ENCODE peak calls at places on chromosomes 5 and 9, in nine cellular contexts. R is RWPE1, L is transverse colon, C is vagina, I is fibroblast of lung, M is GM13976, G is foreskin keratinocyte, Q is fibroblast of the aortic adventitia, N is lower leg skin. U is an unnamed sample.

GRCh38 chr5:58284886-58285285 is 175.0 kb downstream of the PLK2 start:
- DNase-seq in R (no peak), L (no peak), C (no peak), I (no peak), M (no peak), G (no peak), Q (no peak), N (no peak), U (no peak)

GRCh38 chr5:139443766-139444473 is 4.6 kb upstream of the DNAJC18 start:
- DNase-seq in R (peak; percentile 83), L (no peak), C (no peak), I (peak; percentile 23), M (no peak), G (peak; percentile 82), Q (peak; percentile 66), N (no peak), U (no peak)

GRCh38 chr5:5342784-5343183 is 79.7 kb upstream of the ICE1 start:
- DNase-seq in R (peak; percentile 31), L (no peak), C (no peak), I (peak; percentile 36), M (no peak), G (peak; percentile 60), Q (peak; percentile 70), N (no peak), U (no peak)

GRCh38 chr9:7534211-7534935 is 265.2 kb downstream of the DMAC1 start:
- DNase-seq in R (no peak), L (no peak), C (no peak), I (no peak), M (no peak), G (no peak), Q (no peak), N (no peak), U (no peak)

GRCh38 chr9:5518937-5519319 is 8.6 kb downstream of the PDCD1LG2 start:
- DNase-seq in R (no peak), L (no peak), C (no peak), I (no peak), M (no peak), G (no peak), Q (no peak), N (no peak), U (no peak)

GRCh38 chr5:169511708-169512107 is 71.9 kb upstream of the SPDL1 start:
- DNase-seq in R (no peak), L (no peak), C (no peak), I (no peak), M (no peak), G (no peak), Q (no peak), N (no peak), U (no peak)

GRCh38 chr9:134059188-134059641 is 8.6 kb downstream of the BRD3 start:
- DNase-seq in R (no peak), L (peak; percentile 6), C (no peak), I (no peak), M (no peak), G (no peak), Q (no peak), N (no peak), U (no peak)

GRCh38 chr5:112245616-112246015 is 173.5 kb downstream of the EPB41L4A start:
- DNase-seq in R (no peak), L (no peak), C (no peak), I (no peak), M (no peak), G (peak; percentile 35), Q (no peak), N (no peak), U (no peak)

GRCh38 chr9:85742630-85742928 is 825 bp upstream of the AGTPBP1 start:
- DNase-seq in R (peak; percentile 44), L (no peak), C (no peak), I (peak; percentile 78), M (no peak), G (peak; percentile 72), Q (peak; percentile 63), N (no peak), U (no peak)

GRCh38 chr5:73565969-73566547 is 515 bp downstream of the UTP15 start:
- DNase-seq in R (no peak), L (no peak), C (no peak), I (no peak), M (no peak), G (no peak), Q (no peak), N (no peak), U (no peak)

GRCh38 chr5:21802869-21803490 is 1050.2 kb downstream of the CDH12 start:
- DNase-seq in R (peak; percentile 42), L (no peak), C (no peak), I (peak; percentile 66), M (peak; percentile 6), G (peak; percentile 39), Q (peak; percentile 40), N (no peak), U (no peak)

GRCh38 chr5:22693125-22693524 is 160.0 kb downstream of the CDH12 start:
- DNase-seq in R (no peak), L (no peak), C (no peak), I (no peak), M (no peak), G (no peak), Q (no peak), N (no peak), U (no peak)

GRCh38 chr5:76270214-76270613 is 132.9 kb upstream of the IQGAP2 start:
- DNase-seq in R (peak; percentile 50), L (no peak), C (no peak), I (no peak), M (peak; percentile 53), G (peak; percentile 81), Q (no peak), N (no peak), U (no peak)

GRCh38 chr9:120742951-120743416 is 28.7 kb upstream of the MEGF9 start:
- DNase-seq in R (peak; percentile 66), L (no peak), C (no peak), I (peak; percentile 29), M (peak; percentile 69), G (peak; percentile 58), Q (peak; percentile 40), N (no peak), U (no peak)

GRCh38 chr5:110916373-110917049 is 155.0 kb upstream of the TSLP start:
- DNase-seq in R (peak; percentile 80), L (no peak), C (no peak), I (peak; percentile 94), M (no peak), G (peak; percentile 79), Q (peak; percentile 96), N (no peak), U (no peak)

DNA sequence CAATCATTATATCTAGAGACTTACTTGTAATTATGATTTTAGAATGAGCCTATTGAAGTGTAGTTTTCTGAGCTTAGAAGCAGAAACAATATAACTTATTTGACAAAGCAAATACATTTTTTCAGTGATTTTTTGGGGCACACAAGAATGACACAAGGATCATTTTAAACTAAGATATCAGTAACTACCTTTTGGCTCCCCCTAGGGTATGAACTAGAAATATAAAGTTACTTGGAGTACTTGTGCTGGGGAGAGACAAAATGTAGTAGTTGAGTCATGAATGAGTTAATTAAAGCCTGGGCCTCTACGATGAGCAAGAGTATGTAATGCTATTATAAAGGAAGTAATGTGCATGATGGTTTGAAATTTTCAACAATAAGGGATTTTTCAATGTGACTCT is 1244.1 kb upstream of the ACO1 start:
- DNase-seq in R (peak; percentile 35), L (no peak), C (no peak), I (peak; percentile 27), M (no peak), G (peak; percentile 59), Q (peak; percentile 45), N (no peak), U (peak; percentile 12)
- TF ChIP-seq CTCF in R (peak; percentile 36), L (no peak), C (no peak), I (peak; percentile 28), M (peak; percentile 26), G (peak; percentile 68), Q (peak; percentile 43), N (no peak), U (peak; percentile 59)

DNA sequence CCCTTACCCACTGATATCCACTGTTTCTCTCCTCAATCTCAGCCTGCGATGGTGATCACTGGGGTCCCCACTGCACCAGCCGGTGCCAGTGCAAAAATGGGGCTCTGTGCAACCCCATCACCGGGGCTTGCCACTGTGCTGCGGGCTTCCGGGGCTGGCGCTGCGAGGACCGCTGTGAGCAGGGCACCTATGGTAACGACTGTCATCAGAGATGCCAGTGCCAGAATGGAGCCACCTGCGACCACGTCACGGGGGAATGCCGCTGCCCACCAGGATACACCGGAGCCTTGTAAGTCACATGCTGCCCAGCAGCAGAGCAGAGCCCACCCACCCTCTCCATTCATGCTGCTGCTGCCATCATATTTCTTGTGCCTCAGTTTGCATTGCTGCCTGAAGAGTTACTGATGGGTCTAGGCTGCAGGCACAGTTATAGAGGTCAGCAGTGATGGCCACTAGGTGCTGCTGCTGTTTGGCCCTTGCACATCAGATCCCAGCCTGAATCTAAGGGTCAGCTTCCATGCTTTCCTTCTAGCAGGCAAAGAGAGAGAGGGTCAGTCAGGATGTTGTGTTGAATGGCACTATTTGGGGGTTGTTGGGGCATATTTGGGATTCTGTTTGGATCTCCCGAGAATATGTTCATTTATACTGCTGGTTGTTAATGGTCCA is 106.0 kb downstream of the MEGF10 start:
- DNase-seq in R (no peak), L (no peak), C (no peak), I (no peak), M (no peak), G (no peak), Q (no peak), N (no peak), U (no peak)
- TF ChIP-seq CTCF in R (no peak), L (no peak), C (no peak), I (no peak), M (no peak), G (no peak), Q (no peak), N (no peak), U (peak; percentile 21)

GRCh38 chr9:127223810-127224177 is 40.8 kb upstream of the GARNL3 start:
- DNase-seq in R (no peak), L (no peak), C (no peak), I (no peak), M (no peak), G (peak; percentile 15), Q (no peak), N (no peak), U (no peak)

GRCh38 chr9:127223266-127223665 is 41.3 kb upstream of the GARNL3 start:
- DNase-seq in R (no peak), L (no peak), C (no peak), I (no peak), M (no peak), G (no peak), Q (no peak), N (no peak), U (no peak)

GRCh38 chr9:127224883-127225739 is 39.5 kb upstream of the GARNL3 start:
- DNase-seq in R (peak; percentile 100), L (peak; percentile 98), C (no peak), I (peak; percentile 91), M (peak; percentile 100), G (no peak), Q (peak; percentile 74), N (peak; percentile 95), U (no peak)

GRCh38 chr9:127225747-127226646 is 38.6 kb upstream of the GARNL3 start:
- DNase-seq in R (no peak), L (no peak), C (no peak), I (no peak), M (peak; percentile 16), G (no peak), Q (no peak), N (no peak), U (no peak)

GRCh38 chr9:127224178-127224882 is 40.2 kb upstream of the GARNL3 start:
- DNase-seq in R (peak; percentile 100), L (peak; percentile 94), C (peak; percentile 96), I (peak; percentile 76), M (peak; percentile 96), G (peak; percentile 81), Q (peak; percentile 32), N (peak; percentile 91), U (no peak)
- TF ChIP-seq CTCF in R (peak; percentile 25), L (no peak), C (no peak), I (peak; percentile 36), M (no peak), G (peak; percentile 33), Q (peak; percentile 3), N (no peak), U (peak; percentile 34)

GRCh38 chr5:151448038-151448985 is 909 bp downstream of the SLC36A1 start:
- DNase-seq in R (peak; percentile 56), L (peak; percentile 47), C (no peak), I (peak; percentile 9), M (no peak), G (peak; percentile 33), Q (peak; percentile 14), N (peak; percentile 21), U (no peak)
- TF ChIP-seq CTCF in R (peak; percentile 31), L (no peak), C (no peak), I (peak; percentile 5), M (no peak), G (peak; percentile 42), Q (no peak), N (no peak), U (peak; percentile 37)